ENCODE peak calls at places on chromosomes 7 and 10, in six cellular contexts. Y, I, N, Z, P and V are unnamed samples.
A peak's percentile ranks its signal among the peaks of the same experiment; 100 is the strongest.

GRCh38 chr10:114869500-114869899 is 47.9 kb downstream of the FHIP2A start:
- DNase-seq in I (no peak), N (no peak), Z (peak; percentile 79), P (no peak), Y (peak; percentile 44), V (no peak)

GRCh38 chr10:63711866-63712716 is 190.9 kb downstream of the REEP3 start:
- DNase-seq in Y (peak; percentile 77), P (peak; percentile 90), N (peak; percentile 98), I (peak; percentile 98), Z (peak; percentile 97), V (no peak)

GRCh38 chr7:84548366-84549085 is 353.9 kb upstream of the SEMA3A start:
- DNase-seq in N (no peak), Y (peak; percentile 31), Z (peak; percentile 93), I (no peak), P (no peak), V (no peak)

GRCh38 chr10:86443936-86444335 is 77.3 kb upstream of the GRID1 start:
- DNase-seq in N (no peak), P (no peak), I (no peak), Z (no peak), Y (no peak), V (no peak)

GRCh38 chr7:79615871-79616640 is 162.6 kb upstream of the MAGI2 start:
- DNase-seq in Z (no peak), I (no peak), Y (no peak), P (no peak), N (no peak), V (no peak)

GRCh38 chr7:19674266-19674960 is 34.4 kb downstream of the POLR1F start:
- DNase-seq in P (no peak), Y (peak; percentile 34), I (no peak), N (no peak), Z (peak; percentile 23), V (no peak)

GRCh38 chr10:5518143-5518542 is 6.6 kb upstream of the CALML3 start:
- DNase-seq in Z (no peak), N (peak; percentile 9), I (peak; percentile 42), Y (no peak), P (no peak), V (no peak)

GRCh38 chr10:114684085-114684821 is 26.2 kb upstream of the ABLIM1 start:
- DNase-seq in P (peak; percentile 63), Z (peak; percentile 62), N (no peak), I (peak; percentile 69), Y (no peak), V (no peak)

GRCh38 chr7:20562461-20562860 is 53.0 kb upstream of the ABCB5 start:
- DNase-seq in Y (no peak), Z (no peak), P (no peak), I (no peak), N (no peak), V (no peak)

GRCh38 chr7:94687810-94688209 is 31.9 kb upstream of the SGCE start:
- DNase-seq in Z (peak; percentile 18), P (no peak), N (no peak), I (no peak), Y (no peak), V (no peak)

GRCh38 chr10:79054203-79055099 is 14.3 kb upstream of the ZMIZ1 start:
- DNase-seq in P (no peak), N (peak; percentile 37), Z (no peak), I (peak; percentile 53), Y (no peak), V (no peak)

GRCh38 chr7:103469095-103469948 is 23.3 kb upstream of the SLC26A5 start:
- DNase-seq in N (no peak), Y (no peak), I (no peak), P (no peak), Z (no peak), V (no peak)

GRCh38 chr10:109976657-109977056 is 31.1 kb upstream of the ADD3 start:
- DNase-seq in I (no peak), Y (no peak), Z (no peak), N (no peak), P (no peak), V (no peak)

GRCh38 chr7:129775695-129776396 is 164.3 kb downstream of the NRF1 start:
- DNase-seq in I (no peak), Z (no peak), N (no peak), P (no peak), Y (no peak), V (no peak)

GRCh38 chr7:126993626-126994213 is 259.0 kb downstream of the GRM8 start:
- DNase-seq in I (no peak), Y (no peak), P (no peak), N (no peak), Z (no peak), V (no peak)

GRCh38 chr10:79244841-79245504 is 102.3 kb upstream of the PPIF start:
- DNase-seq in Y (no peak), Z (peak; percentile 30), P (peak; percentile 10), I (no peak), N (no peak), V (no peak)

GRCh38 chr7:93883078-93883916 is 7.3 kb downstream of the TFPI2 start:
- DNase-seq in I (no peak), Y (no peak), N (no peak), P (no peak), Z (peak; percentile 12), V (no peak)

GRCh38 chr7:131071786-131072504 is 255.7 kb upstream of the MKLN1 start:
- DNase-seq in I (no peak), Y (no peak), P (no peak), Z (peak; percentile 61), N (no peak), V (no peak)

GRCh38 chr7:105828141-105828540 is 48.3 kb downstream of the ATXN7L1 start:
- DNase-seq in Y (no peak), N (no peak), I (no peak), P (no peak), Z (no peak), V (no peak)

GRCh38 chr10:43964486-43964885 is 315.8 kb upstream of the ZNF32 start:
- DNase-seq in N (no peak), Z (no peak), Y (no peak), P (no peak), I (no peak), V (no peak)

GRCh38 chr10:128078136-128078969 is 47.9 kb downstream of the MKI67 start:
- DNase-seq in P (no peak), N (no peak), Y (peak; percentile 2), Z (peak; percentile 42), I (peak; percentile 52), V (peak; percentile 35)

GRCh38 chr7:152145853-152146466 is 120.5 kb downstream of the GALNT11 start:
- DNase-seq in N (no peak), I (no peak), P (no peak), Y (peak; percentile 45), Z (peak; percentile 69), V (no peak)

GRCh38 chr10:25068152-25069058 is 52.0 kb downstream of the THNSL1 start:
- DNase-seq in N (no peak), P (no peak), I (no peak), Z (peak; percentile 61), Y (no peak), V (no peak)
- TF ChIP-seq CTCF in N (no peak), P (no peak), I (no peak), Z (no peak), Y (no peak), V (no peak)

GRCh38 chr10:131021967-131022366 is 289.6 kb downstream of the TCERG1L start:
- DNase-seq in Y (no peak), Z (no peak), N (no peak), P (no peak), I (peak; percentile 38), V (no peak)

GRCh38 chr10:131020775-131021174 is 290.7 kb downstream of the TCERG1L start:
- DNase-seq in Z (no peak), Y (no peak), P (no peak), N (no peak), I (peak; percentile 22), V (no peak)

GRCh38 chr10:131022981-131023380 is 288.5 kb downstream of the TCERG1L start:
- DNase-seq in Y (no peak), P (no peak), I (no peak), N (peak; percentile 24), Z (no peak), V (no peak)

GRCh38 chr10:131022369-131022768 is 289.2 kb downstream of the TCERG1L start:
- DNase-seq in P (no peak), N (no peak), I (no peak), Z (no peak), Y (no peak), V (no peak)

DNA sequence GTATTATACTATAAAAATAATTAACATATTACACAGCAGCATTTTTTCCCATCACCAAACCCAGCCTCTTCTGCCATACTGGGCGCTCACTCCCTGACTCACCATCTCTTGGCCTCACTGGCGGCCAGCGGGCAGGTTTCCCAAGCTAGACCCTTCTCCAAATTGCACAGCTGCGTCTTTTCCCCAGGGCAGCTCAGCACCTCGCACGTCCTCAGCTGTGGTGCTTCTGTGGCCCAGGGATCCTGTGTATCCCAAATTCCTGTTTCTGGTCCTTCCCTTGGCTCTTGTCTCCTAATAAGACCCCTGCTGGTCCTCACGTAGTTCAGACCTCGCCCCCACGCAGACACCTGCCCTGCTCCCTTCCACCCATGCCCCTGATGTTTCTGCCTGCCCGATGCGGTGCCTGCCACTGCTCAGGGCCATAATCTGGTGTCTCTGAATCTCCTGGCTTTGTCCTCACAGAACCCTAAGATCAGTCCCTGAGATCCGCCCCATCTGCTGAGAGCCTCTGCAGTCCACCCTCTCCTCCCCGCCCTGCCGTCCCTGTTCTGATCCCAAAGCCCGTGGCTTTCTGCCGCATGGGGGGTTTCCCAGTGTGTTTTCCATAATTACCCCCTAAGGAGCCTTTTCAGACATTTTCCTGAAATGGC is 290.1 kb downstream of the TCERG1L start:
- DNase-seq in Y (no peak), N (peak; percentile 45), I (peak; percentile 54), Z (no peak), P (peak; percentile 35), V (no peak)
- TF ChIP-seq CTCF in Y (no peak), N (no peak), I (no peak), Z (no peak), P (no peak), V (no peak)

GRCh38 chr7:95865716-95866371 is 93.5 kb downstream of the DYNC1I1 start:
- DNase-seq in Z (peak; percentile 67), N (no peak), P (no peak), I (no peak), Y (peak; percentile 16), V (no peak)
- TF ChIP-seq CTCF in Z (peak; percentile 68), N (no peak), P (peak; percentile 11), I (no peak), Y (peak; percentile 62), V (peak; percentile 37)

GRCh38 chr7:23454880-23455526 is 15.3 kb downstream of the IGF2BP3 start:
- DNase-seq in Z (no peak), P (no peak), N (no peak), Y (no peak), I (no peak), V (no peak)

GRCh38 chr7:23456093-23456492 is 14.2 kb downstream of the IGF2BP3 start:
- DNase-seq in N (no peak), Y (no peak), Z (no peak), I (no peak), P (no peak), V (no peak)

GRCh38 chr7:23449941-23450340 is 20.4 kb downstream of the IGF2BP3 start:
- DNase-seq in Y (no peak), N (no peak), I (no peak), Z (no peak), P (no peak), V (no peak)

GRCh38 chr7:23445326-23445725 is 25.0 kb downstream of the IGF2BP3 start:
- DNase-seq in P (no peak), Z (no peak), N (no peak), Y (no peak), I (no peak), V (no peak)

DNA sequence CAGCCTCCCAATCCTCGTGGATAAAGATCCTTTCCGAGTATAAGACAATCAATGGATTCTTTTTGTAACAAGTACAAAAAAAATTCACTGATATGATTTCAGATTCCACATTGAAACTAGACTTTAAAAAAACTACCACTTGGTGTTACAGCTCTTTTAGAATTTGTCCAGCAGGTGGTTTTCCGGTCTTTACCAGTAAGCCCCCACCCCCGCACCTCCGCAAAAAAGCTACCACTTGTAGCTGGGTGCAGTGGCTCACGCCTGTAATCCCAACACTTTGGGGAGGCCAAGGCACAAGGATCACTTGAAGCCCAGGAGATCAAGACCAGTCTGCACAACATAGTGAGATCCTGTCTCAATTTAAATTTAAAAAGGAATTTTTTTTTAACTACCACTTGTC is 19.8 kb downstream of the IGF2BP3 start:
- DNase-seq in Y (no peak), P (no peak), Z (no peak), N (no peak), I (no peak), V (no peak)
- TF ChIP-seq CTCF in Y (no peak), P (no peak), Z (no peak), N (no peak), I (no peak), V (no peak)